ENCODE peak calls at places on chromosomes 13 and 19, in nine cellular contexts. K is breast epithelium, O is HCT116, C is endothelial cell of umbilical vein, V is stomach, T is suprapubic skin, I is GM12878, J is K562, W is upper lobe of left lung. G is an unnamed sample.

GRCh38 chr19:45791744-45792481 is 732 bp downstream of the DMWD start:
- DNase-seq in K (no peak), O (no peak), C (no peak), V (no peak), T (no peak), I (no peak), J (no peak), W (no peak), G (no peak)

GRCh38 chr13:30071890-30072817 is 221.7 kb upstream of the UBL3 start:
- DNase-seq in K (no peak), O (no peak), C (no peak), V (peak), T (no peak), I (no peak), J (no peak), W (peak), G (no peak)

GRCh38 chr13:38349386-38350113 is at the start of gene UFM1:
- DNase-seq in K (peak), O (peak), C (peak), V (peak), T (peak), I (peak), J (peak), W (peak), G (peak)

GRCh38 chr13:114339779-114340534 is 25.7 kb downstream of the CHAMP1 start:
- DNase-seq in K (no peak), O (peak), C (peak), V (peak), T (no peak), I (no peak), J (no peak), W (no peak), G (no peak)

GRCh38 chr19:38713227-38713649 is 31.0 kb downstream of the CAPN12 start:
- DNase-seq in K (no peak), O (no peak), C (no peak), V (peak), T (no peak), I (no peak), J (no peak), W (no peak), G (no peak)

GRCh38 chr19:58409010-58409790 is 751 bp downstream of the ZNF584 start:
- DNase-seq in K (peak), O (no peak), C (peak), V (no peak), T (no peak), I (no peak), J (no peak), W (no peak), G (no peak)

GRCh38 chr19:38059897-38060296 is 152.9 kb downstream of the SIPA1L3 start:
- DNase-seq in K (no peak), O (no peak), C (peak), V (no peak), T (no peak), I (no peak), J (no peak), W (peak), G (no peak)

GRCh38 chr13:20519887-20520286 is 5.8 kb downstream of the CRYL1 start:
- DNase-seq in K (no peak), O (no peak), C (no peak), V (no peak), T (no peak), I (no peak), J (no peak), W (no peak), G (no peak)

GRCh38 chr19:29965529-29965928 is 23.5 kb downstream of the URI1 start:
- DNase-seq in K (no peak), O (no peak), C (no peak), V (no peak), T (no peak), I (no peak), J (no peak), W (no peak), G (no peak)

GRCh38 chr19:45498411-45499195 is at the start of gene PPM1N:
- DNase-seq in K (no peak), O (no peak), C (no peak), V (no peak), T (no peak), I (no peak), J (peak), W (no peak), G (peak)

GRCh38 chr13:41837668-41838067 is 123.2 kb downstream of the VWA8 start:
- DNase-seq in K (no peak), O (no peak), C (peak), V (no peak), T (no peak), I (no peak), J (no peak), W (no peak), G (no peak)

GRCh38 chr13:23460921-23461320 is 27.4 kb upstream of the SACS start:
- DNase-seq in K (no peak), O (no peak), C (no peak), V (no peak), T (no peak), I (no peak), J (no peak), W (no peak), G (no peak)

GRCh38 chr13:113090806-113091205 is 14.8 kb upstream of the F7 start:
- DNase-seq in K (no peak), O (no peak), C (no peak), V (no peak), T (no peak), I (no peak), J (no peak), W (no peak), G (no peak)

GRCh38 chr19:5265260-5265659 is 75.4 kb downstream of the PTPRS start:
- DNase-seq in K (no peak), O (no peak), C (no peak), V (no peak), T (no peak), I (no peak), J (no peak), W (no peak), G (no peak)

GRCh38 chr19:11151181-11151580 is 4.4 kb downstream of the SPC24 start:
- DNase-seq in K (no peak), O (no peak), C (no peak), V (no peak), T (no peak), I (no peak), J (no peak), W (no peak), G (no peak)

GRCh38 chr19:46514589-46515289 is 19.1 kb upstream of the PNMA8B start:
- DNase-seq in K (no peak), O (no peak), C (no peak), V (no peak), T (no peak), I (no peak), J (peak), W (no peak), G (no peak)

GRCh38 chr19:33954686-33955085 is 158.0 kb downstream of the KCTD15 start:
- DNase-seq in K (no peak), O (no peak), C (no peak), V (no peak), T (no peak), I (no peak), J (no peak), W (no peak), G (no peak)

GRCh38 chr13:111632906-111633305 is 312.5 kb downstream of the TEX29 start:
- DNase-seq in K (no peak), O (no peak), C (no peak), V (no peak), T (no peak), I (no peak), J (no peak), W (no peak), G (no peak)

GRCh38 chr19:39144487-39145071 is 19.0 kb downstream of the PAK4 start:
- DNase-seq in K (no peak), O (no peak), C (peak), V (no peak), T (no peak), I (no peak), J (no peak), W (peak), G (no peak)

GRCh38 chr19:33246729-33247440 is 21.2 kb upstream of the SLC7A10 start:
- DNase-seq in K (no peak), O (no peak), C (no peak), V (no peak), T (no peak), I (no peak), J (no peak), W (no peak), G (peak)

GRCh38 chr19:38211206-38211605 is 12.8 kb downstream of the DPF1 start:
- DNase-seq in K (no peak), O (no peak), C (no peak), V (no peak), T (peak), I (no peak), J (peak), W (no peak), G (no peak)

GRCh38 chr13:23715092-23715761 is 145.0 kb downstream of the TNFRSF19 start:
- DNase-seq in K (no peak), O (no peak), C (no peak), V (no peak), T (no peak), I (no peak), J (no peak), W (no peak), G (no peak)

GRCh38 chr13:35720690-35721554 is 244.4 kb upstream of the MAB21L1 start:
- DNase-seq in K (no peak), O (peak), C (peak), V (peak), T (no peak), I (no peak), J (peak), W (peak), G (no peak)

GRCh38 chr13:44022196-44022595 is 142.5 kb downstream of the LACC1 start:
- DNase-seq in K (no peak), O (no peak), C (no peak), V (no peak), T (no peak), I (no peak), J (no peak), W (no peak), G (no peak)

GRCh38 chr13:39448831-39449230 is 154.2 kb downstream of the LHFPL6 start:
- DNase-seq in K (no peak), O (no peak), C (no peak), V (no peak), T (no peak), I (no peak), J (no peak), W (no peak), G (no peak)

GRCh38 chr13:95212962-95213850 is 88.0 kb downstream of the ABCC4 start:
- DNase-seq in K (no peak), O (no peak), C (peak), V (no peak), T (no peak), I (no peak), J (no peak), W (no peak), G (no peak)
- TF ChIP-seq POLR2AphosphoS5 in K (no peak), O (no peak), C (no peak), V (no peak), T (no peak), I (no peak), J (no peak), W (no peak), G (no peak)

DNA sequence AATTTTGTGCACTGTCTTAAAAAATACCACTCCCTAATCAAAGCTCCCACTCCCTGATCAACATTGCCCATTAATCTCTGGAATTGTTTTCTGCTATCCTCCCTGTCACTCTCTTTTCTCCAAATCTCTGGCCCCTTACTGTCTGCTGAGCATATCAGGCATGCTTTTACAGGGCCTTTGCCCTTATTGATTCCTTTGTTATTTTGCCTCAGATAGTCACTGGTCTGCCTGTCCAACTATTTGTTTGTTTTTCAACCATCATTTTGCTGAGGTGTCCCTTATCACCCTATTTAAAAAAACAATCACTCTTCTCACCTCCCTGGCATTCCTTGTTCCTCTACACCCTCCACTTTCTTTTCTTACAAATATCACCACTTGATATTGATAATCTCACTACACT is 153.0 kb downstream of the PCDH9 start:
- DNase-seq in K (no peak), O (no peak), C (no peak), V (no peak), T (no peak), I (no peak), J (no peak), W (no peak), G (no peak)
- TF ChIP-seq POLR2A in K (no peak), O (no peak), C (no peak), V (no peak), T (no peak), I (no peak), J (no peak), W (no peak), G (no peak)

GRCh38 chr19:18158471-18158870 is 5.5 kb downstream of the PIK3R2 start:
- DNase-seq in K (no peak), O (no peak), C (no peak), V (no peak), T (no peak), I (no peak), J (no peak), W (no peak), G (no peak)
- H3K27ac ChIP-seq in K (no peak), O (peak), C (no peak), V (peak), T (no peak), I (no peak), J (no peak), W (peak), G (no peak)

DNA sequence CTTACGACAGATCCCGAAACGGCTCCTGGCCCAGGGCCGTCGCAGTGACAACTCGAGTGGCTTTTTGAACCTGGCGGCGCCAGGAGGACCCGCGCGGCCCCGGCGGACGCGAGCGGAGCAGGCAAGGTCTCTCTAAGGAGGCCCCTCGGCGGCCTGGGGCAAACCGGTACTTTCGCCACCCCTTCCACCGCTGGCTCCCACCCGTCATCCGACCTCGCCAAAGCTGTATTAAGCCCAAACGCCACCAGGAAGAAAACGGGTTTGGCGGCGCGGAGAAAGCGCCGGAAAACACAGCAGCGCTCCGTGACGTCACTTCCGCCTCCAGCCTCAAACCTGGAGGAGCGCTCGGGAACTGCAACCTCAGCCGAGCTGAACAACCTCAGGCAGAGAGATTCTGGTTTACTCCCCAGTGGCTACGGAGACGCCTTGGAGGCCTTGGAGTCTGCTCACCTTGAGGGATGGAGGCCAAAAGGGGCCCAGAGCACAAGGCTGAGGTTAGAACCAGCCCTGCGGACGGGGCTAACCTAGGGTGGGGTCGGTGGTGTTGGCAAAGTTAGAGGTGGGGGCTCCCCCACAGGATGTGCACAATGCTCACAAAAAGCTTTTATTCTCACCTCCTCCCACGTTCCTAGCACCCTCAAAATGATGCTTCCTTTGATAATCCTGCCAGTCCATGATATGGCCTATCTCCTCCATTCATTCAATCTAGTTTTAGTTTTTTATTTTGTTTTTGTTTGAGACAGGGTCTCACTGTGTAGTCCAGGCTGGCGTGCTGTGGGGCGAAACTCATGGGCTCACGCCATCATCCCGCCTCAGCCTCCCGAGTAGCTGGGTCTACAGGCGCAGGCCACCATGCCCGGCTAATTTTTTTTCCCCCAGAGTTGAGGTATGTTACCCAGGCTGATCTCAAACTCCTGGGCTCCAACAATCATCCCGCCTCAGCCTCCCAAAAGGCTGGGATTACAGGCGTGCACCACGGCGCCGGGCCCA is at the start of gene ZNF266:
- DNase-seq in K (peak), O (peak), C (peak), V (peak), T (peak), I (peak), J (peak), W (peak), G (peak)
- TF ChIP-seq POLR2AphosphoS5 in K (peak), O (peak), C (peak), V (no peak), T (no peak), I (peak), J (peak), W (peak), G (peak)

DNA sequence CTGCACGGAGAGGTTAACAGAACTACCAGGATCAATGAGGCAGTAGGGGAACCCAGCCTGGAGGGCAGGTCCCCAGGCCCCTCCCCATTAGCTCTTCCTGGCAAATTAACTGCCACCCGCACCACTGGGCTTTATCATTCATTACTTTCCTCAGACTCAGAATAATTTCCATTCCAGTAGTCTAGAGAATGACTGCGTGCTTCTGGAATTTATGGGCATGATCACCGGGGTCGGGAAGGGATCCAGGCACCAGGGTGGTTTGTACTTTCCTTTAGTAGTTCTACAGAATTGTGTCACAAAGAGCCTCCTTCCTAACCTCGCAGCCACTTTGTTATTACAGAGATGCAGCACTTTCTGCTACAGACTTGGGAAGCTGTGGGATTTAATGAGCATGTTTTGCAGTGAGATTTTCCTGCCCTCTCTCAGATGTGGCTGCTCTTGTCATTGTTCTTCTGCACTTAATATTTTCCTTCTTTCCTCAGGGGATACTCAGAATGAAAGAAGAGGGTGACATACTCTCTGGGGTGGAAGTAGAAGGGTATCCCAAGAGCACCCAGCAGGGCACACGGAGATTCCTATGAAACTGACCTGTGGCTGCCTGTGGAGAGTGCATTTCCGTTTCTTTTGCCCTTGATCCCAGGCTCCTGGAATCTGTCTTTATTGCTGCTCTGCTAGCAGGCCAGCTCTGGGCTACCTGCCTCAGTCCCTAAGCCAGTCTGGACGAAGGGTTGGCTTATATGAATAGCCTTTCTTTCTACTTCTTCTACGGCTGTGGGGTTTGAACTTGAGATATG is 285.0 kb upstream of the SLC10A2 start:
- DNase-seq in K (no peak), O (no peak), C (no peak), V (no peak), T (no peak), I (no peak), J (no peak), W (no peak), G (no peak)
- TF ChIP-seq POLR2A in K (no peak), O (no peak), C (no peak), V (no peak), T (no peak), I (no peak), J (no peak), W (no peak), G (no peak)

G was measured in spleen.